ENCODE peak calls at places on chromosomes 1 and 21, in six cellular contexts. Q is esophagus squamous epithelium, J is neural progenitor cell, E is left ventricle myocardium inferior, R is colonic mucosa, O is lower lobe of right lung. F is an unnamed sample. For H3K4me1 and H3K9me3, the result is how much of the 10 kb centered on the place peaks cover.

GRCh38 chr1:30650038-30650958 is 73.1 kb downstream of the MATN1 start:
- DNase-seq in J (no peak), O (no peak), Q (no peak), E (no peak), R (no peak), F (no peak)

GRCh38 chr1:233431753-233432403 is 104.4 kb downstream of the MAP3K21 start:
- DNase-seq in Q (no peak), O (no peak), E (no peak), J (no peak), R (no peak), F (no peak)

GRCh38 chr21:41141031-41141457 is 26.9 kb upstream of the BACE2 start:
- DNase-seq in Q (no peak), E (no peak), R (no peak), J (no peak), O (no peak), F (peak)

GRCh38 chr1:64921761-64922160 is 44.6 kb downstream of the JAK1 start:
- DNase-seq in R (no peak), E (no peak), Q (no peak), O (no peak), J (no peak), F (no peak)

GRCh38 chr1:242059976-242060375 is 61.1 kb upstream of the MAP1LC3C start:
- DNase-seq in R (no peak), E (no peak), O (no peak), Q (no peak), J (no peak), F (no peak)

GRCh38 chr1:182615468-182616129 is 11.4 kb upstream of the RGS16 start:
- DNase-seq in Q (no peak), E (peak), J (peak), R (peak), O (peak), F (no peak)

GRCh38 chr1:27227765-27228164 is 6.7 kb upstream of the WDTC1 start:
- DNase-seq in R (no peak), Q (no peak), O (no peak), E (no peak), J (no peak), F (no peak)

GRCh38 chr1:109499661-109500536 is 6.0 kb downstream of the CYB561D1 start:
- DNase-seq in Q (no peak), E (no peak), J (peak), R (peak), O (peak), F (peak)

GRCh38 chr21:31418355-31419001 is 74.4 kb upstream of the TIAM1 start:
- DNase-seq in J (no peak), E (no peak), O (no peak), R (no peak), Q (no peak), F (no peak)

GRCh38 chr1:32321712-32322291 is 14.2 kb downstream of the MARCKSL1 start:
- DNase-seq in E (no peak), R (peak), O (no peak), J (no peak), Q (no peak), F (peak)

GRCh38 chr1:230113605-230114241 is 46.7 kb downstream of the GALNT2 start:
- DNase-seq in Q (no peak), O (no peak), J (no peak), E (no peak), R (no peak), F (no peak)

GRCh38 chr1:109624215-109625010 is 4.8 kb downstream of the AMPD2 start:
- DNase-seq in O (no peak), E (no peak), J (no peak), R (no peak), Q (no peak), F (no peak)

GRCh38 chr1:205522692-205523091 is 18.2 kb downstream of the CDK18 start:
- DNase-seq in E (no peak), Q (no peak), J (no peak), R (no peak), O (no peak), F (no peak)

GRCh38 chr1:32874860-32875793 is 4.4 kb upstream of the FNDC5 start:
- DNase-seq in E (no peak), J (no peak), O (no peak), R (no peak), Q (no peak), F (no peak)

GRCh38 chr21:39647476-39647875 is 34.7 kb downstream of the B3GALT5 start:
- DNase-seq in J (no peak), O (no peak), Q (no peak), E (no peak), R (no peak), F (no peak)

GRCh38 chr21:44706706-44707615 is 4.4 kb downstream of the TSPEAR start:
- DNase-seq in E (no peak), J (peak), R (peak), O (no peak), Q (no peak), F (no peak)
- H3K4me1 ChIP-seq in E (half or more), J (half or more), R (under half), O (under half), Q (under half), F (under half)

DNA sequence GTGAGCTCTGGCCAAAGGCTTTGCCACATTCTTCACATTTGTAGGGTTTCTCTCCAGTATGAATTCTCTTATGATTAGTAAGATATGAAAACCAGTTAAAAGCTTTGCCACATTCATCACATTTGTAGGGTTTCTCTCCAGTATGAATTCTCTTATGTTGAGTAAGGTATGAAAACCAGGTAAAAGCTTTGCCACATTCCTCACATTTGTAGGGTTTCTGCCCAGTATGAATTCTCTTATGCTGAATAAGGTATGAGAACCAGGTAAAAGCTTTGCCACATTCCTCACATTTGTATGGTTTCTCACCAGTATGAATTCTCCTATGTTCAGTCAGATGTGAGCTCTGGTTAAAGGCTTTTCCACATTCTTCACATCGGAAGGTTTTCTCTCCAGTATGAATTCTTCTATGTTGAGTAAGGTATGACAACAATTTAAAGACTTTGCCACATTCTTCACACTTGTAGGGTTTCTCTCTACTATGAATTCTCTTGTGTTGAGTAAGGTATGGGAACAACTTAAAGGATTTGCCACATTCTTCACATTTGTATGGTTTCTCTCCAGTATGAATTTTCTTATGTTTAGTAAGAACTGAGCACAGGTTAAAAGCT is 20.7 kb downstream of the ZNF695 start:
- DNase-seq in E (no peak), J (no peak), O (no peak), Q (no peak), R (no peak), F (no peak)
- H3K9me3 ChIP-seq in E (half or more), J (half or more), O (half or more), Q (under half), R (under half), F (under half)

DNA sequence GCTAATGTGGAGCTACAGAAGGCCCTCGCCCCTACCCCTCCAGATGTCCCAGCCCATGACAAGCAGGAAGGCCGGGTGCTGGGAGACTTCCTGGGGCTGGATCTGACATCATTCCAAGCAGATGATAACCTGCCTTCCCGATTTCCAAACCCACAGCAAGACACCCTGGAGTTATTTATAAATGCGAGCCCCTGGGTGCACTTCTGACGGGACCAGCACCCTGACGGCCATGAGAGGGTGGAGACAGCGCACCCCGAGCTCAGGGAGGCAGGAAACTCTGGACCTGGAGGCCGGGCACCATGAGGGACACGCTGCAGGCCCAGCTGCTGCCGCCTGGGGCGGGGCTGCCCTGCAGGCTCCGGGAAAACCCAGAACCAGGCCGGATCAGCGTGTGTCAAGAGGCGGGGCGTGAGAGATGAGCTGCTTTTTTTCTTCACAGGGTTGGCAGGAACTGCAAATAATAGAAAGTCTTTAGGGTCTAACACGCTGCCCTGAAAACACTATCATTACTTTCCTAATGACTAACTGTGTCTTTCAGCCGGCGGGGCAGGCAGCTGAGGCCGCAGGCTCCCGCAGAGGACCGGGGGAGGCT is 2.5 kb upstream of the PCBP3 start:
- DNase-seq in J (peak), O (no peak), Q (no peak), R (peak), E (no peak), F (no peak)
- TF ChIP-seq CTCF in J (no peak), O (no peak), Q (no peak), R (no peak), E (no peak), F (no peak)

GRCh38 chr1:200314085-200314750 is 95.6 kb downstream of the ZNF281 start:
- DNase-seq in J (no peak), E (no peak), Q (no peak), R (no peak), O (no peak), F (no peak)
- H3K4me1 ChIP-seq in J (under half), E (under half), Q (under half), R (under half), O (under half), F (under half)

GRCh38 chr1:1973716-1974642 is 29.6 kb downstream of the CFAP74 start:
- DNase-seq in O (no peak), Q (no peak), J (peak), R (no peak), E (no peak), F (no peak)

GRCh38 chr1:1974834-1975233 is 28.8 kb downstream of the CFAP74 start:
- DNase-seq in J (no peak), R (no peak), E (no peak), Q (no peak), O (no peak), F (no peak)

GRCh38 chr1:1971017-1971416 is 32.6 kb downstream of the CFAP74 start:
- DNase-seq in Q (no peak), O (no peak), R (no peak), J (no peak), E (no peak), F (no peak)

GRCh38 chr1:1971688-1972087 is 31.9 kb downstream of the CFAP74 start:
- DNase-seq in O (no peak), E (no peak), Q (no peak), J (no peak), R (no peak), F (no peak)

DNA sequence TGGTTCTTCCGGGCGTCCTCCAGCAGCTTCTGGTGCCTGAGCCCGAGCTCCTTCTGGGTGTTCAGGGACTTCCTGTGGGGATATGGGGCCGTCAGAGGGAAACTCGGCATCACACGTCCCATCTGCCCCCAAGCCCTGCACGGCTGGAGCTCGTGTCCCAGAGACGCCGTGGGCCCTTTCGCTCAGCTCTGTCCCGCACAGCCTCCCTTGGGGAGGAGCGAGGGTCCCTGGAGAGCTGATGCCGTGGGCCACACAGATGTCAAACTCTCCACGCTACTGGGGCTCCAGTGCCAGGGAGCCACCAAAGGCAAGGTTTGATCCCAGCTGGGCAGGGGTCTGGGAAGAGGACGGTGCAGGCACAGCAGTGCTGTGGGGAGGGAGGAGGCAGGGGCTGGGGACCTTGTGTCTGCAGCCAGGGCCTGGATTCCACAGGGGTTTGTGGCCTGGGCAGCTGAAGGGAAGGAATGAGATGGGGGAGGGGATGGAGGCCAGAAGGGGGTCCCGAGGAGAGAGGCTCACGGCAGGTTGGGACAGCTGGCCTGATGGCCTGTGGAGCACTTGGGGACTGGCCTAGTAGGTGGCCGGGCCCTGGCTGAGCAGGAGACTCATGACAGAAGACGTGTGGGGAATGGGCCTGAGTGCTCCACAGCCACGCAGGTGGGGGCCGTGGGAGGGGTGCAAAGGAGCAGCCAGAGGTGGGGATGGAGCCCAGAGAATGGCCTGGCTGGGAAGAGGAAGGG is 30.4 kb downstream of the CFAP74 start:
- DNase-seq in E (no peak), J (peak), R (no peak), O (no peak), Q (no peak), F (no peak)
- H3K9me3 ChIP-seq in E (under half), J (under half), R (under half), O (under half), Q (under half), F (under half)

DNA sequence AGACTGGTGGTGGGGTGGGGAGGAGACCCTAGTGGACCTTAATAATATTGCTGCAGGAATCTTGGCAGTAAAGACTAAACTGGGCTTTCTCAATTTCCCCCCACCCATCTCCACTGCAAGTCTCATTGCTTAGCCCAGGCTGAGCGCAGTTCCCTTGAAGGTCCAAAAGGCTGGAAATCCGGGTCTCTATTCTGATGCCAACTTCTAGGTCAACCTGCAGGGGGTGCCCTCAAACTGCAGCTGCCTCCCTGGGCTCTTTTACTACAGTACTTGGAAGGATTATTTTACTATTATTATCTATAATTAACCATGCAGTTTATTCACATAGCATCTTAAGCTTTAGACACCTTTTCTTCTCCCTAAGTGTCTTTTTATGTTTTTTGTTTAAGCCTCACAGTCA is 85.4 kb upstream of the WARS2 start:
- DNase-seq in J (no peak), R (no peak), E (no peak), O (no peak), Q (no peak), F (no peak)
- TF ChIP-seq CTCF in J (peak), R (no peak), E (no peak), O (no peak), Q (peak), F (no peak)

GRCh38 chr1:19651141-19651737 is 7.1 kb downstream of the NBL1 start:
- DNase-seq in J (peak), O (no peak), Q (no peak), E (peak), R (no peak), F (peak)
- H3K4me1 ChIP-seq in J (under half), O (under half), Q (half or more), E (half or more), R (under half), F (under half)

GRCh38 chr1:116769994-116770393 is 15.8 kb downstream of the CD2 start:
- DNase-seq in J (no peak), R (no peak), O (no peak), Q (no peak), E (no peak), F (no peak)
- H3K9me3 ChIP-seq in J (under half), R (under half), O (under half), Q (under half), E (under half), F (under half)